ENCODE peak calls at places on chromosome 21, in eight cellular contexts. U, M, B, A, D, Q, W and I are unnamed samples.

GRCh38 chr21:17821121-17821520 is 2.0 kb upstream of the C21orf91 start:
- DNase-seq in Q (no peak), M (no peak), U (no peak), A (no peak), W (no peak), D (no peak), B (no peak), I (no peak)

GRCh38 chr21:27017251-27017650 is 50.4 kb upstream of the ADAMTS5 start:
- DNase-seq in U (peak; percentile 23), A (no peak), B (no peak), M (no peak), W (no peak), Q (no peak), D (no peak), I (no peak)

GRCh38 chr21:33449650-33450049 is 30.1 kb downstream of the TMEM50B start:
- DNase-seq in A (no peak), D (no peak), M (no peak), U (no peak), W (no peak), B (no peak), Q (no peak), I (no peak)

GRCh38 chr21:28538987-28539622 is 453.6 kb downstream of the LTN1 start:
- DNase-seq in D (no peak), W (no peak), B (peak; percentile 68), M (no peak), Q (no peak), U (peak; percentile 96), A (no peak), I (no peak)

GRCh38 chr21:37231247-37231645 is 35.9 kb downstream of the VPS26C start:
- DNase-seq in U (no peak), W (no peak), M (no peak), B (no peak), D (no peak), Q (no peak), A (no peak), I (no peak)

GRCh38 chr21:27149034-27149433 is 182.1 kb upstream of the ADAMTS5 start:
- DNase-seq in M (no peak), A (no peak), W (no peak), B (no peak), Q (no peak), D (no peak), U (peak; percentile 24), I (no peak)

GRCh38 chr21:37670883-37671282 is 245.4 kb downstream of the KCNJ6 start:
- DNase-seq in B (peak; percentile 72), U (peak; percentile 8), Q (no peak), A (no peak), D (no peak), M (no peak), W (no peak), I (no peak)

GRCh38 chr21:44333701-44334636 is 5.2 kb downstream of the CFAP410 start:
- DNase-seq in W (no peak), D (no peak), A (no peak), U (no peak), M (no peak), B (no peak), Q (no peak), I (no peak)

GRCh38 chr21:18655927-18656326 is 252.3 kb upstream of the TMPRSS15 start:
- DNase-seq in B (no peak), M (no peak), U (no peak), W (no peak), D (no peak), Q (no peak), A (no peak), I (no peak)

GRCh38 chr21:44062380-44062779 is 44.8 kb upstream of the PWP2 start:
- DNase-seq in U (no peak), W (no peak), D (no peak), M (no peak), Q (no peak), B (no peak), A (no peak), I (no peak)

GRCh38 chr21:42924433-42924751 is 1.0 kb downstream of the ERVH48-1 start:
- DNase-seq in B (no peak), D (no peak), M (no peak), W (no peak), U (no peak), A (no peak), Q (no peak), I (no peak)
- H3K4me3 ChIP-seq in B (no peak overlapping the region), D (no peak overlapping the region), M (no peak overlapping the region), W (no peak overlapping the region), U (no peak overlapping the region), A (no peak overlapping the region), Q (no peak overlapping the region), I (no peak overlapping the region)

GRCh38 chr21:21373969-21374368 is 375.8 kb downstream of the NCAM2 start:
- DNase-seq in B (no peak), Q (no peak), A (no peak), U (no peak), M (no peak), D (no peak), W (no peak), I (no peak)
- TF ChIP-seq CTCF in B (no peak), Q (no peak), A (peak; percentile 22), U (peak; percentile 44), M (no peak), D (no peak), W (no peak), I (no peak)

DNA sequence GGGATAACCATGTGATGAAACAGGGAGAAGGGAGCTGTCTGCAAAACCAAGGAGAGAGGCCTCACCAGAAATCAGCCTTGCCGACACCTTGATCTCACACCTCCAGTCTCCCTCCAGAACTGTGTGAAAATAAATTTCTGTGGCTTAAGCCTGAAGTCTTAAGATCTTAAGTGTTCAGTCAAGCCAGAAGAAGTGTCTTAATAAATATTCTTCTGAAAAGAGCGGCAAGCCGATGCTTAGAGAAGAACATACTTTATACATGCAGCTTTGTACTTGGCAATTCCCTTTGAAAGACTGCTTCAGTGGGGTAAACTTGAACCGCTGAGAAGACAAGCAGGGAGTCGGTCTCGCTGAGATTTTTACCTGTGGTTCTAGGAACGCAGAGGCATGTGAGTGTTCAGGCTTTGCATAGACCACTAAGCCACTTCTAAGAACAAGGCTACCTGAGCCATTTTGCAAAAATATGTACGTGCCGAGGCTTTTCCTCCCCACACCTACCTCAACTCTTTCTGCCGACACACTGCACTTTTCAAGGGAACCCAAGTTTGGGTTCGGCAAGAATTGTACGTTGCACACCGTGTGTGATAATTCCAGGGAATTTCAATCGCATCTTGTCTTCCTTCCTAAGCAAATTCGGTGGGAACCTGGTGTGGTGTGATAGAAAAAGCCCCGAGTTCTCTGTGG is 3.4 kb downstream of the RUNX1 start:
- DNase-seq in Q (no peak), B (no peak), U (no peak), D (no peak), M (no peak), A (no peak), W (no peak), I (no peak)
- H3K4me3 ChIP-seq in Q (peak overlapping the region; percentile 0), B (no peak overlapping the region), U (no peak overlapping the region), D (no peak overlapping the region), M (no peak overlapping the region), A (peak overlapping the region; percentile 42), W (peak overlapping the region; percentile 56), I (no peak overlapping the region)

GRCh38 chr21:38796426-38796825 is 9.3 kb upstream of the ETS2 start:
- DNase-seq in B (no peak), A (no peak), D (peak; percentile 54), Q (no peak), W (no peak), M (no peak), U (peak; percentile 56), I (no peak)
- TF ChIP-seq CTCF in B (no peak), A (no peak), D (no peak), Q (no peak), W (no peak), M (no peak), U (peak; percentile 44), I (no peak)

GRCh38 chr21:45457161-45457831 is 52.3 kb downstream of the COL18A1 start:
- DNase-seq in D (peak; percentile 65), M (no peak), W (no peak), A (no peak), Q (no peak), B (no peak), U (no peak), I (no peak)

GRCh38 chr21:45455321-45456013 is 50.5 kb downstream of the COL18A1 start:
- DNase-seq in B (peak; percentile 30), W (no peak), A (no peak), U (peak; percentile 22), Q (no peak), D (peak; percentile 88), M (peak; percentile 55), I (no peak)

GRCh38 chr21:45456836-45457160 is 51.8 kb downstream of the COL18A1 start:
- DNase-seq in A (no peak), Q (no peak), M (no peak), B (no peak), D (peak; percentile 56), W (no peak), U (no peak), I (no peak)

GRCh38 chr21:45454924-45455315 is 50.0 kb downstream of the COL18A1 start:
- DNase-seq in Q (no peak), B (no peak), A (no peak), D (no peak), U (no peak), W (no peak), M (peak; percentile 22), I (no peak)

GRCh38 chr21:45456014-45456835 is 51.3 kb downstream of the COL18A1 start:
- DNase-seq in M (peak; percentile 36), D (peak; percentile 71), W (no peak), B (no peak), U (no peak), A (no peak), Q (no peak), I (no peak)
- H3K4me3 ChIP-seq in M (peak overlapping the region; percentile 62), D (no peak overlapping the region), W (peak overlapping the region; percentile 57), B (no peak overlapping the region), U (no peak overlapping the region), A (peak overlapping the region; percentile 37), Q (peak overlapping the region; percentile 29), I (peak overlapping the region; percentile 10)

GRCh38 chr21:31780944-31781343 is 49.0 kb upstream of the SCAF4 start:
- DNase-seq in M (no peak), A (no peak), B (peak; percentile 80), D (no peak), U (no peak), W (no peak), Q (no peak), I (no peak)
- TF ChIP-seq CTCF in M (no peak), A (no peak), B (peak; percentile 26), D (no peak), U (no peak), W (peak; percentile 26), Q (no peak), I (no peak)